ENCODE peak calls at places on chromosome 14, in five cellular contexts. One of them, this sample, is unnamed. For H3K36me3, the result is how much of the 10 kb centered on the place peaks cover.

GRCh38 chr14:75306917-75307699 is 28.5 kb downstream of the FOS start:
- DNase-seq in sigmoid colon: no peak
- DNase-seq in cardiac muscle cell: peak
- DNase-seq in PC-9: peak
- DNase-seq in left lung: no peak
- DNase-seq in this sample: no peak

GRCh38 chr14:91365552-91365951 is 52.1 kb downstream of the CCDC88C start:
- DNase-seq in sigmoid colon: no peak
- DNase-seq in cardiac muscle cell: no peak
- DNase-seq in PC-9: no peak
- DNase-seq in left lung: no peak
- DNase-seq in this sample: no peak

GRCh38 chr14:68110989-68111704 is 291.6 kb downstream of the RAD51B start:
- DNase-seq in sigmoid colon: no peak
- DNase-seq in cardiac muscle cell: no peak
- DNase-seq in PC-9: no peak
- DNase-seq in left lung: no peak
- DNase-seq in this sample: no peak

GRCh38 chr14:92877757-92878431 is 45.1 kb upstream of the CHGA start:
- DNase-seq in sigmoid colon: peak
- DNase-seq in cardiac muscle cell: peak
- DNase-seq in PC-9: no peak
- DNase-seq in left lung: no peak
- DNase-seq in this sample: peak

GRCh38 chr14:89509891-89510290 is 92.9 kb upstream of the FOXN3 start:
- DNase-seq in sigmoid colon: no peak
- DNase-seq in cardiac muscle cell: no peak
- DNase-seq in PC-9: no peak
- DNase-seq in left lung: no peak
- DNase-seq in this sample: no peak

GRCh38 chr14:60647081-60647836 is 2.0 kb downstream of the SIX1 start:
- DNase-seq in sigmoid colon: no peak
- DNase-seq in cardiac muscle cell: no peak
- DNase-seq in PC-9: peak
- DNase-seq in left lung: peak
- DNase-seq in this sample: no peak

GRCh38 chr14:100533647-100534485 is 53.4 kb downstream of the BEGAIN start:
- DNase-seq in sigmoid colon: peak
- DNase-seq in cardiac muscle cell: no peak
- DNase-seq in PC-9: no peak
- DNase-seq in left lung: peak
- DNase-seq in this sample: peak

GRCh38 chr14:78029471-78030372 is 140.5 kb upstream of the NRXN3 start:
- DNase-seq in sigmoid colon: no peak
- DNase-seq in cardiac muscle cell: no peak
- DNase-seq in PC-9: no peak
- DNase-seq in left lung: peak
- DNase-seq in this sample: no peak

GRCh38 chr14:21326972-21327371 is 47.1 kb downstream of the RPGRIP1 start:
- DNase-seq in sigmoid colon: no peak
- DNase-seq in cardiac muscle cell: no peak
- DNase-seq in PC-9: no peak
- DNase-seq in left lung: no peak
- DNase-seq in this sample: no peak

GRCh38 chr14:76968621-76969063 is 59.9 kb downstream of the IRF2BPL start:
- DNase-seq in sigmoid colon: no peak
- DNase-seq in cardiac muscle cell: no peak
- DNase-seq in PC-9: no peak
- DNase-seq in left lung: no peak
- DNase-seq in this sample: no peak

GRCh38 chr14:60643443-60644402 is 5.6 kb downstream of the SIX1 start:
- DNase-seq in sigmoid colon: no peak
- DNase-seq in cardiac muscle cell: no peak
- DNase-seq in PC-9: no peak
- DNase-seq in left lung: no peak
- DNase-seq in this sample: no peak

GRCh38 chr14:97851438-97851995 is 1054.3 kb downstream of the VRK1 start:
- DNase-seq in sigmoid colon: no peak
- DNase-seq in cardiac muscle cell: no peak
- DNase-seq in PC-9: no peak
- DNase-seq in left lung: no peak
- DNase-seq in this sample: no peak

GRCh38 chr14:34713681-34714319 is 593 bp downstream of the CFL2 start:
- DNase-seq in sigmoid colon: peak
- DNase-seq in cardiac muscle cell: peak
- DNase-seq in PC-9: peak
- DNase-seq in left lung: no peak
- DNase-seq in this sample: peak

GRCh38 chr14:100654814-100655795 is 67.9 kb upstream of the BEGAIN start:
- DNase-seq in sigmoid colon: no peak
- DNase-seq in cardiac muscle cell: peak
- DNase-seq in PC-9: peak
- DNase-seq in left lung: peak
- DNase-seq in this sample: peak

GRCh38 chr14:74220991-74221390 is 18.3 kb upstream of the VSX2 start:
- DNase-seq in sigmoid colon: no peak
- DNase-seq in cardiac muscle cell: no peak
- DNase-seq in PC-9: no peak
- DNase-seq in left lung: no peak
- DNase-seq in this sample: no peak

GRCh38 chr14:73753043-73753886 is 39.1 kb upstream of the PNMA1 start:
- DNase-seq in sigmoid colon: peak
- DNase-seq in cardiac muscle cell: peak
- DNase-seq in PC-9: peak
- DNase-seq in left lung: no peak
- DNase-seq in this sample: peak

GRCh38 chr14:89621009-89621421 is 204.0 kb upstream of the FOXN3 start:
- DNase-seq in sigmoid colon: no peak
- DNase-seq in cardiac muscle cell: no peak
- DNase-seq in PC-9: no peak
- DNase-seq in left lung: no peak
- DNase-seq in this sample: no peak

GRCh38 chr14:67738740-67739504 is 37.2 kb downstream of the RDH12 start:
- DNase-seq in sigmoid colon: peak
- DNase-seq in cardiac muscle cell: no peak
- DNase-seq in PC-9: peak
- DNase-seq in left lung: no peak
- DNase-seq in this sample: peak

GRCh38 chr14:37272569-37272968 is 74.8 kb downstream of the MIPOL1 start:
- DNase-seq in sigmoid colon: no peak
- DNase-seq in cardiac muscle cell: no peak
- DNase-seq in PC-9: no peak
- DNase-seq in left lung: no peak
- DNase-seq in this sample: no peak

GRCh38 chr14:88871429-88871828 is 47.0 kb downstream of the TTC8 start:
- DNase-seq in sigmoid colon: no peak
- DNase-seq in cardiac muscle cell: no peak
- DNase-seq in PC-9: no peak
- DNase-seq in left lung: no peak
- DNase-seq in this sample: no peak

GRCh38 chr14:58812050-58812690 is 174.4 kb downstream of the DACT1 start:
- DNase-seq in sigmoid colon: no peak
- DNase-seq in cardiac muscle cell: no peak
- DNase-seq in PC-9: no peak
- DNase-seq in left lung: no peak
- DNase-seq in this sample: no peak

GRCh38 chr14:95174184-95174804 is 17.0 kb upstream of the DICER1 start:
- DNase-seq in sigmoid colon: no peak
- DNase-seq in cardiac muscle cell: no peak
- DNase-seq in PC-9: no peak
- DNase-seq in left lung: no peak
- DNase-seq in this sample: no peak
- TF ChIP-seq CTCF in sigmoid colon: no peak
- TF ChIP-seq CTCF in cardiac muscle cell: peak
- TF ChIP-seq CTCF in PC-9: no peak
- TF ChIP-seq CTCF in left lung: peak
- TF ChIP-seq CTCF in this sample: peak

GRCh38 chr14:104697892-104698583 is 8.6 kb downstream of the INF2 start:
- DNase-seq in sigmoid colon: no peak
- DNase-seq in cardiac muscle cell: peak
- DNase-seq in PC-9: peak
- DNase-seq in left lung: no peak
- DNase-seq in this sample: no peak

GRCh38 chr14:104698688-104699425 is 9.4 kb downstream of the INF2 start:
- DNase-seq in sigmoid colon: no peak
- DNase-seq in cardiac muscle cell: no peak
- DNase-seq in PC-9: no peak
- DNase-seq in left lung: no peak
- DNase-seq in this sample: peak

GRCh38 chr14:104695660-104696000 is 6.2 kb downstream of the INF2 start:
- DNase-seq in sigmoid colon: no peak
- DNase-seq in cardiac muscle cell: no peak
- DNase-seq in PC-9: no peak
- DNase-seq in left lung: no peak
- DNase-seq in this sample: no peak

GRCh38 chr14:104696671-104697316 is 7.4 kb downstream of the INF2 start:
- DNase-seq in sigmoid colon: no peak
- DNase-seq in cardiac muscle cell: no peak
- DNase-seq in PC-9: no peak
- DNase-seq in left lung: no peak
- DNase-seq in this sample: no peak

GRCh38 chr14:104697317-104697703 is 7.9 kb downstream of the INF2 start:
- DNase-seq in sigmoid colon: no peak
- DNase-seq in cardiac muscle cell: no peak
- DNase-seq in PC-9: no peak
- DNase-seq in left lung: no peak
- DNase-seq in this sample: no peak
- H3K36me3 ChIP-seq in sigmoid colon: under half
- H3K36me3 ChIP-seq in cardiac muscle cell: under half
- H3K36me3 ChIP-seq in PC-9: under half
- H3K36me3 ChIP-seq in left lung: under half
- H3K36me3 ChIP-seq in this sample: under half

GRCh38 chr14:96261772-96262485 is 5.9 kb downstream of the BDKRB1 start:
- DNase-seq in sigmoid colon: peak
- DNase-seq in cardiac muscle cell: no peak
- DNase-seq in PC-9: no peak
- DNase-seq in left lung: peak
- DNase-seq in this sample: no peak
- TF ChIP-seq CTCF in sigmoid colon: no peak
- TF ChIP-seq CTCF in cardiac muscle cell: no peak
- TF ChIP-seq CTCF in PC-9: no peak
- TF ChIP-seq CTCF in left lung: no peak
- TF ChIP-seq CTCF in this sample: no peak

DNA sequence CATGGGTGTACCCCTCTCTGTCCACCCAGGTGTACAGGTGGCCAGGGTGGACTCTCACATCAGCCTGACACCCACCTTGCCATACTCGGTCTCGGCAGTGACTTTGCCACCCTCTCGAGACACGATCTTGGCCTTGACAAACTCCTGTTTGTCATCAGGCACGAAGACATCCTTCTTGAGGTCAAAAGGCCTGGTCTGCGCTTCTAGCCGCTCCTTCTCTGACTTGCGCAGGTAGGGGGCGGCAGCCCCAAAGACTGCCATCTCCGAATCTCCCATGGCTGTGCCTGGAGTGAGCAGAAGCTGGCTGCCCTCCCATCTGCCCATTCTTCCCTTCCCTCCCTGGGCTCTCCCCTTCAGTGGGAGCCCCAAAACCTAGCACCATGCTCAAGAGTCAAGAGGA is 2.0 kb downstream of the MYH7 start:
- DNase-seq in sigmoid colon: peak
- DNase-seq in cardiac muscle cell: no peak
- DNase-seq in PC-9: no peak
- DNase-seq in left lung: no peak
- DNase-seq in this sample: no peak
- H3K36me3 ChIP-seq in sigmoid colon: under half
- H3K36me3 ChIP-seq in cardiac muscle cell: under half
- H3K36me3 ChIP-seq in PC-9: under half
- H3K36me3 ChIP-seq in left lung: under half
- H3K36me3 ChIP-seq in this sample: half or more

GRCh38 chr14:106585692-106586091 is 1059.3 kb downstream of the TMEM121 start:
- DNase-seq in sigmoid colon: no peak
- DNase-seq in cardiac muscle cell: no peak
- DNase-seq in PC-9: no peak
- DNase-seq in left lung: no peak
- DNase-seq in this sample: no peak

GRCh38 chr14:106586098-106586704 is 1059.8 kb downstream of the TMEM121 start:
- DNase-seq in sigmoid colon: no peak
- DNase-seq in cardiac muscle cell: no peak
- DNase-seq in PC-9: peak
- DNase-seq in left lung: no peak
- DNase-seq in this sample: no peak
- TF ChIP-seq CTCF in sigmoid colon: no peak
- TF ChIP-seq CTCF in cardiac muscle cell: no peak
- TF ChIP-seq CTCF in PC-9: peak
- TF ChIP-seq CTCF in left lung: peak
- TF ChIP-seq CTCF in this sample: no peak

DNA sequence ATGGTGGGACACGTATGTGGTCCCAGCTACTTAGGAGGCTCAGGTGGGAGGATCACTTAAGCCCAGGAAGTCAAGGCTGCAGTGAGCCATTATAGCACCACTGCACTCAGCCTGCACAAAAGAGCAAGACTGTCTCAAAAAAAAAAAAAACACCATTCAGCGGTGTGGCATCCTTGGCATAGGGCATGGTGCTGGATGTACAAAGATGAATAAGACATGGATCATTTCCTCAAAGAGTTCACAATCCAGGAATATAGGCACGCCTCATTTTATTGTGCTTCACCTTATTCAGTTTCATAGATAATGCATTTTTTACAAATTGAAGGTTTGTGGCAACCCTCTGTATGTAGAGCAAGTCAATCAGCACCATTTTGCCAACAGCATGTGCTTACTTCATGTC is 6.4 kb downstream of the CINP start:
- DNase-seq in sigmoid colon: no peak
- DNase-seq in cardiac muscle cell: no peak
- DNase-seq in PC-9: no peak
- DNase-seq in left lung: no peak
- DNase-seq in this sample: no peak
- H3K36me3 ChIP-seq in sigmoid colon: half or more
- H3K36me3 ChIP-seq in cardiac muscle cell: under half
- H3K36me3 ChIP-seq in PC-9: half or more
- H3K36me3 ChIP-seq in left lung: under half
- H3K36me3 ChIP-seq in this sample: half or more

GRCh38 chr14:103333754-103334643 is at the start of gene EIF5:
- DNase-seq in sigmoid colon: peak
- DNase-seq in cardiac muscle cell: peak
- DNase-seq in PC-9: peak
- DNase-seq in left lung: peak
- DNase-seq in this sample: peak
- TF ChIP-seq CTCF in sigmoid colon: peak
- TF ChIP-seq CTCF in cardiac muscle cell: peak
- TF ChIP-seq CTCF in PC-9: no peak
- TF ChIP-seq CTCF in left lung: no peak
- TF ChIP-seq CTCF in this sample: peak